ENCODE peak calls at places on chromosomes 12 and 14, in four cellular contexts. W is psoas muscle, X is prostate gland, I is left lung. E is an unnamed sample.
A peak's percentile ranks its signal among the peaks of the same experiment; 100 is the strongest.

GRCh38 chr12:121520586-121521086 is 60.2 kb downstream of the KDM2B start:
- DNase-seq in I (no peak), X (no peak), W (no peak), E (no peak)

GRCh38 chr12:51383281-51383905 is 7.8 kb downstream of the GALNT6 start:
- DNase-seq in W (no peak), X (no peak), I (no peak), E (no peak)

GRCh38 chr12:4432878-4433820 is 12.5 kb downstream of the FGF6 start:
- DNase-seq in I (no peak), X (no peak), W (peak; percentile 87), E (no peak)

GRCh38 chr14:101008196-101008595 is 104.7 kb upstream of the RTL1 start:
- DNase-seq in X (peak; percentile 2), I (peak; percentile 26), W (no peak), E (no peak)

GRCh38 chr12:46268617-46269428 is at the start of gene SLC38A1:
- DNase-seq in W (peak; percentile 90), I (peak; percentile 91), X (peak; percentile 88), E (peak; percentile 90)

GRCh38 chr12:79949098-79949497 is 14.2 kb upstream of the PPP1R12A start:
- DNase-seq in W (no peak), X (no peak), I (no peak), E (no peak)

GRCh38 chr12:115871714-115872113 is 405.8 kb downstream of the MED13L start:
- DNase-seq in W (no peak), I (no peak), X (no peak), E (no peak)

GRCh38 chr14:68518180-68518579 is 274.7 kb downstream of the ZFP36L1 start:
- DNase-seq in X (no peak), I (no peak), W (no peak), E (no peak)

GRCh38 chr14:93797071-93797470 is 8.8 kb upstream of the PRIMA1 start:
- DNase-seq in X (peak; percentile 71), I (no peak), W (no peak), E (no peak)

DNA sequence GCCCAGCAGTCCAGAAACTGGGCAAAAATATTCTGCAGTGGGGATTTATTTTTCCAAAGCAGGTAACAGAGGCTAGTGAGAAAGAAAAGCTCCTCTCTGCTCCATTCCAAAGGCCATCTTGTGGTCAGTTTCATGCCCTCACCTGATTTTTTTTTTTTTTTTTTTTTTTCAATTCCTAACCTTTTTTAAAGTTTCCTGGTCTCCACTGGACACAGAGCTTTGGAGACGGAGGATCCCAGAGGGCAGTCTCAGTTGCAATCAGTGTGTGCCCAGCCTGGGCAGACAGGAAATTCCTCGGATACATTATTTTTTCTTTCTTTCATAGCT is 178.7 kb upstream of the BCL2L14 start:
- DNase-seq in I (no peak), X (no peak), W (no peak), E (no peak)
- TF ChIP-seq CTCF in I (no peak), X (no peak), W (peak; percentile 31), E (no peak)

GRCh38 chr12:100266163-100266801 is 597 bp downstream of the DEPDC4 start:
- DNase-seq in X (no peak), I (no peak), W (no peak), E (no peak)

GRCh38 chr12:100267603-100268281 is 765 bp downstream of the SCYL2 start:
- DNase-seq in X (peak; percentile 17), I (no peak), W (no peak), E (no peak)

GRCh38 chr12:100266802-100267602 is at the start of the genes DEPDC4 and SCYL2:
- DNase-seq in X (peak; percentile 98), I (peak; percentile 98), W (peak; percentile 97), E (peak; percentile 98)

GRCh38 chr12:100263131-100263530 is 3.7 kb downstream of the DEPDC4 start:
- DNase-seq in I (no peak), X (no peak), W (no peak), E (no peak)

GRCh38 chr12:100265732-100266131 is 1.1 kb downstream of the DEPDC4 start:
- DNase-seq in W (no peak), X (no peak), I (no peak), E (no peak)
- H3K4me3 ChIP-seq in W (no peak overlapping the region), X (no peak overlapping the region), I (peak overlapping the region; percentile 95), E (no peak overlapping the region)

GRCh38 chr12:57741413-57741789 is 2.9 kb upstream of the AGAP2 start:
- DNase-seq in X (no peak), I (no peak), W (no peak), E (no peak)
- H3K27me3 ChIP-seq in X (peaks cover 12% of the 10 kb centered on the region), I (peaks cover 34% of the 10 kb centered on the region), W (peaks cover 43% of the 10 kb centered on the region), E (no peaks in the 10 kb centered on the region)

GRCh38 chr12:112446008-112446725 is 27.4 kb downstream of the PTPN11 start:
- DNase-seq in I (no peak), W (no peak), X (no peak), E (no peak)

GRCh38 chr12:112456029-112456428 is 37.3 kb downstream of the PTPN11 start:
- DNase-seq in I (no peak), W (no peak), X (no peak), E (no peak)

GRCh38 chr12:112447106-112447505 is 28.4 kb downstream of the PTPN11 start:
- DNase-seq in X (no peak), W (no peak), I (no peak), E (no peak)

GRCh38 chr12:112450725-112451124 is 32.0 kb downstream of the PTPN11 start:
- DNase-seq in I (no peak), W (no peak), X (no peak), E (no peak)
- TF ChIP-seq CTCF in I (no peak), W (no peak), X (no peak), E (no peak)

DNA sequence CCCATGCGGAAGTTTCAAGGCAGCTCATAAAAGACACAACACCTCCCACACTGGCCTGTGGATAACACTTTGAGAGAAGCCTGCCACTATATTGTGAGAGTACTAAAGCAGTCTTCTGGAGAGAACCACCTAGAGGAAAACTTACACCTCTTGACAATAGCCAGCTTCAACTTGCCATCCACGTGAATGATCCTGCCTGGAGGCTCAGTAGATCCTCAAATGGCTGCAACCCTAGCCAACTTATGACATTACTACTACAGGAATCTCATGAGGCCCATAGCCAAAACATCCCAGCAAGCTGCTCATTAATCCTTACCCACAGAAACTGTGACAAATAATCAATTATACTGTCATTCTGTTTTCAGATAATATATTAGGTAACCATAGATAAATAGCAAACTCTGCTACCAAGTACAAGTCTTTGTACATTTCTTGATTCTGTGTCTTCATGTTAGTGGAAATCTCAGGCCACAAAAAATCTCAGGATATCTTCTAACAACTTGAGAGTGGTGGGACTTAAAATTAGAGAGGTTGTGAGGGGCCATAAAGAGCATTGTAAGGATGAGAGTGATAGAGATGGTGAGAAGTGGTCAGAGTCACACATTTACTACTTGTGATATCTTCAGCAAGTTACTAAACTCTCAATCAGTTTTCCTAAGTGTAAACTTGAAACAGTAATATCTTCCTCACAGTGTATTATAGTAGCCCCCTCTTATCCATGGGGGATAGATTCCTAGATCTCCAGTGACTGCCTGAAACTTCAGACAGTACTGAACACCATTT is 368.0 kb downstream of the C12orf50 start:
- DNase-seq in I (no peak), W (no peak), X (no peak), E (no peak)
- H3K4me3 ChIP-seq in I (no peak overlapping the region), W (no peak overlapping the region), X (no peak overlapping the region), E (no peak overlapping the region)

GRCh38 chr12:132451172-132451835 is 38.6 kb upstream of the FBRSL1 start:
- DNase-seq in I (no peak), X (no peak), W (no peak), E (no peak)
- H3K27me3 ChIP-seq in I (no peaks in the 10 kb centered on the region), X (no peaks in the 10 kb centered on the region), W (peaks cover 71% of the 10 kb centered on the region), E (no peaks in the 10 kb centered on the region)

GRCh38 chr12:72271401-72271740 is 799 bp upstream of the TRHDE start:
- DNase-seq in I (no peak), X (no peak), W (peak; percentile 48), E (peak; percentile 1)

GRCh38 chr12:72271741-72272661 is at the start of gene TRHDE:
- DNase-seq in I (peak; percentile 36), W (peak; percentile 76), X (no peak), E (peak; percentile 3)

GRCh38 chr12:72273499-72273837 is 1.3 kb downstream of the TRHDE start:
- DNase-seq in X (no peak), I (no peak), W (no peak), E (peak; percentile 1)

GRCh38 chr12:72273851-72274284 is 1.7 kb downstream of the TRHDE start:
- DNase-seq in W (peak; percentile 59), X (no peak), I (no peak), E (no peak)

GRCh38 chr12:72272731-72273498 is 745 bp downstream of the TRHDE start:
- DNase-seq in W (peak; percentile 60), X (no peak), I (peak; percentile 34), E (peak; percentile 5)
- TF ChIP-seq CTCF in W (no peak), X (no peak), I (no peak), E (no peak)